ENCODE peak calls at places on chromosomes 12 and 14, in five cellular contexts. S is fibroblast of pulmonary artery; H is CD4-positive, alpha-beta T cell; C is amygdala; U is stimulated activated CD8-positive, alpha-beta memory T cell treated with anti-CD3 and anti-CD28 coated beads, Interleukin-15, amount 100 ng/mL, for 24 hours. P is an unnamed sample.

GRCh38 chr12:120851444-120851843 is 52.7 kb downstream of the SPPL3 start:
- DNase-seq in H (no peak), U (no peak), S (no peak), C (no peak), P (no peak)

GRCh38 chr14:42001436-42001835 is 394.8 kb downstream of the LRFN5 start:
- DNase-seq in H (no peak), U (no peak), C (no peak), S (peak), P (no peak)

GRCh38 chr14:93857081-93857480 is 68.8 kb upstream of the PRIMA1 start:
- DNase-seq in S (no peak), U (no peak), C (no peak), H (no peak), P (no peak)

GRCh38 chr12:94536040-94536965 is 76.6 kb upstream of the CEP83 start:
- DNase-seq in H (no peak), C (no peak), U (no peak), S (no peak), P (no peak)

GRCh38 chr14:100588671-100589070 is 1.5 kb upstream of the BEGAIN start:
- DNase-seq in C (no peak), S (no peak), U (no peak), H (no peak), P (no peak)

GRCh38 chr12:44287545-44287944 is 451.7 kb downstream of the TMEM117 start:
- DNase-seq in H (no peak), S (peak), C (no peak), U (no peak), P (no peak)

GRCh38 chr12:132413931-132414588 is 75.9 kb upstream of the FBRSL1 start:
- DNase-seq in C (no peak), U (no peak), H (peak), S (no peak), P (no peak)

GRCh38 chr12:55659486-55660385 is 23.0 kb downstream of the OR10P1 start:
- DNase-seq in S (peak), C (no peak), H (no peak), U (no peak), P (no peak)

GRCh38 chr14:50714452-50715073 is 46.5 kb upstream of the SAV1 start:
- DNase-seq in S (peak), H (no peak), C (no peak), U (no peak), P (peak)

GRCh38 chr12:112121780-112122565 is 3.4 kb upstream of the TRAFD1 start:
- DNase-seq in U (no peak), C (peak), H (no peak), S (peak), P (no peak)

GRCh38 chr12:24894869-24895268 is 54.0 kb downstream of the BCAT1 start:
- DNase-seq in H (no peak), U (no peak), C (no peak), S (peak), P (no peak)

GRCh38 chr14:77641534-77642341 is 25.3 kb upstream of the SPTLC2 start:
- DNase-seq in S (peak), U (peak), H (peak), C (peak), P (no peak)

GRCh38 chr14:74038015-74038859 is 19.1 kb downstream of the BBOF1 start:
- DNase-seq in H (no peak), C (no peak), U (no peak), S (peak), P (peak)

GRCh38 chr12:71299541-71300376 is 139.8 kb upstream of the LGR5 start:
- DNase-seq in H (no peak), U (no peak), S (no peak), C (no peak), P (no peak)

GRCh38 chr14:91108941-91109611 is 4.8 kb upstream of the DGLUCY start:
- DNase-seq in H (peak), C (no peak), S (peak), U (no peak), P (no peak)

GRCh38 chr14:58922211-58922940 is 266.1 kb upstream of the DAAM1 start:
- DNase-seq in U (no peak), C (no peak), H (no peak), S (peak), P (no peak)

GRCh38 chr12:132118876-132119275 is 25.2 kb downstream of the DDX51 start:
- DNase-seq in H (no peak), C (no peak), S (no peak), U (no peak), P (no peak)

GRCh38 chr12:41302979-41303403 is 114.9 kb downstream of the PDZRN4 start:
- DNase-seq in S (no peak), U (no peak), H (no peak), C (no peak), P (no peak)

GRCh38 chr12:92028039-92028709 is 117.5 kb downstream of the BTG1 start:
- DNase-seq in H (no peak), U (no peak), C (no peak), S (peak), P (no peak)

GRCh38 chr12:100733817-100734593 is 60.6 kb upstream of the ANO4 start:
- DNase-seq in S (peak), C (no peak), H (no peak), U (no peak), P (peak)

GRCh38 chr12:97524812-97525211 is 62.2 kb downstream of the RMST start:
- DNase-seq in H (no peak), S (no peak), U (no peak), C (no peak), P (no peak)

GRCh38 chr14:76086636-76087035 is 65.1 kb upstream of the GPATCH2L start:
- DNase-seq in U (no peak), C (peak), H (no peak), S (no peak), P (no peak)

GRCh38 chr12:7129647-7130536 is at the start of gene CLSTN3:
- DNase-seq in C (peak), U (peak), H (peak), S (peak), P (no peak)

GRCh38 chr12:130506844-130507243 is 169.2 kb downstream of the PIWIL1 start:
- DNase-seq in U (no peak), H (no peak), S (no peak), C (no peak), P (no peak)

GRCh38 chr14:64646103-64646502 is 58.1 kb upstream of the PLEKHG3 start:
- DNase-seq in S (peak), H (no peak), U (no peak), C (no peak), P (no peak)

GRCh38 chr14:33280646-33281045 is 342.0 kb downstream of the NPAS3 start:
- DNase-seq in U (no peak), C (peak), S (peak), H (no peak), P (no peak)

GRCh38 chr12:120265483-120266179 is at the start of gene PXN:
- DNase-seq in H (peak), S (peak), C (peak), U (peak), P (no peak)

GRCh38 chr12:58419905-58420304 is 478.5 kb downstream of the ATP23 start:
- DNase-seq in S (no peak), U (no peak), H (no peak), C (no peak), P (no peak)

GRCh38 chr12:53674977-53675700 is 744 bp downstream of the ATP5MC2 start:
- DNase-seq in H (no peak), S (no peak), C (no peak), U (no peak), P (no peak)

GRCh38 chr12:132329036-132329738 is at the start of gene GALNT9:
- DNase-seq in C (no peak), U (no peak), S (peak), H (no peak), P (no peak)

GRCh38 chr12:92952394-92952793 is 23.3 kb upstream of the EEA1 start:
- DNase-seq in H (no peak), C (no peak), U (no peak), S (no peak), P (no peak)

GRCh38 chr14:51442513-51443175 is 202.6 kb downstream of the TMX1 start:
- DNase-seq in H (no peak), U (no peak), S (peak), C (no peak), P (no peak)

GRCh38 chr12:8108808-8109398 is 14.5 kb upstream of the CLEC4A start:
- DNase-seq in H (peak), U (peak), S (peak), C (peak), P (peak)